ENCODE peak calls at places on chromosomes 2 and 18, in four cellular contexts. R is endodermal cell, Q is tibial artery, D is DND-41. F is an unnamed sample. For H3K9me3 and H3K4me1, the result is how much of the 10 kb centered on the place peaks cover.

GRCh38 chr2:100243671-100244030 is 78.7 kb downstream of the LONRF2 start:
- DNase-seq in R (peak), D (no peak), Q (no peak), F (no peak)

GRCh38 chr18:22485808-22486244 is 68.1 kb upstream of the CTAGE1 start:
- DNase-seq in Q (no peak), R (no peak), D (no peak), F (peak)

GRCh38 chr2:230347659-230348305 is 20.8 kb downstream of the SP140L start:
- DNase-seq in D (no peak), R (no peak), Q (no peak), F (peak)

GRCh38 chr2:98394595-98395153 is 48.4 kb downstream of the CNGA3 start:
- DNase-seq in Q (no peak), D (no peak), R (peak), F (peak)

GRCh38 chr2:28608061-28608828 is 112.4 kb downstream of the PLB1 start:
- DNase-seq in R (no peak), Q (no peak), D (no peak), F (no peak)

GRCh38 chr2:205656426-205656795 is 25.9 kb upstream of the NRP2 start:
- DNase-seq in D (no peak), R (no peak), Q (no peak), F (no peak)

GRCh38 chr2:67982956-67983355 is 79.8 kb downstream of the C1D start:
- DNase-seq in D (no peak), Q (no peak), R (no peak), F (peak)

GRCh38 chr18:25503567-25504081 is 151.7 kb upstream of the ZNF521 start:
- DNase-seq in R (peak), Q (peak), D (no peak), F (peak)

GRCh38 chr2:38138419-38138818 is 62.5 kb upstream of the CYP1B1 start:
- DNase-seq in D (no peak), R (no peak), Q (no peak), F (no peak)

GRCh38 chr2:2845267-2845666 is 514.2 kb upstream of the MYT1L start:
- DNase-seq in Q (peak), D (no peak), R (no peak), F (no peak)
- H3K9me3 ChIP-seq in Q (under half), D (under half), R (under half), F (under half)

DNA sequence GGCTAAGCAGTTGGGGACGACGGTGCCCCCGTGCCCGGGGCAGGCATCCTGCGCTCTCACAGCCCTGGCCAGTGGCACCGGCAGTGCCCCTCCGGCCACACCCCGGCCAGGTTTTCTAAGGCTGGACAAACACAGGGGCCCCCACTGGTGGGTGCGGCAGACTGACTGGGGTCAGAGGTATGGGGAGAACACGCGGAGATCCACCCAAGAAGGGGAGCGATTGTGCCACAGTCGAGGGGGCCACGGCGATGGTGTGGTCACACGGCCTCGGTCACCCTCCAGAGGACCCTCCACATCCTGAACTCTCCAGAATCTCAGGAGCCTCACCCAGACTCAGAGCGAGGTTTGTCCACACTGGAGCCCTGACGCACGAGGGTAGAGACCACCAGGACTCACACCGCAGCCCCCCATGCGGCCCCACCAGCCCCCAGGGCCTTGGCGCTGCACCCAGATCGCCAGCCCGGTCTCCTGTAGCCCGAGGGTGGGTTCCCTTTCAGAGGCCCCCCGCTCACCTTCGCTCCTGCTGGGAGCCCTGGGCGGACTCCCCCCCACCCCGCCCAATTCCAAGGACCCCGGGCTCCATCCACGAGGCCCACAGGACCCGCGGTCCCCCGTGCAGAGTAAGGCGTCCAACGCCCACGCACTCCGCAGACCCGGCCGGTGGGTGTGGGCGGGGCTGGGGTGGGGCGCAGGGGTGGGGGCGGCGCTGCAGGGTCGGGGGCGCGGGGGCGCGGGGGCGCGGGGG is 15.2 kb downstream of the PDCD1 start:
- DNase-seq in D (no peak), Q (no peak), R (peak), F (no peak)
- H3K4me1 ChIP-seq in D (under half), Q (under half), R (under half), F (under half)

DNA sequence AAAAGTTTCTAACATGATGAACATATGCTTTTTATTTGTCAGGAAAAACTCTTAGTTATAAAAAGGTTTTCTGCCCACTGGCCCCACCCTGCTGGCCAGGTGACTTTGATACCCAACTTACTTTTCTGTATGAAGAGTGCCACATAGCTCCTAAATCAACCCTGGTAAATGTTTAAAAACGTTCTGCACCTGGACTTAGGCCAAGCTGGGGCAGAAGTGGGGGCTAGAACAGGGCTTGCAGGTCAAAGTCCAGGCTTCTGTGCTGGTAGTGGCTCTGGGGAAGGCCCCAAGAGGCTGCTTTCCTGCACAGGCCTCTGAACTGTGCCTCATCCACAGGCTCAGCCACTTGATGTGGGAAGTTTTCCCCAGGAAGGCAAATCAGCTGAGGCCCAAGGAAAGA is 171.7 kb downstream of the ANKRD30B start:
- DNase-seq in D (no peak), Q (no peak), R (no peak), F (no peak)
- H3K9me3 ChIP-seq in D (under half), Q (under half), R (half or more), F (under half)

GRCh38 chr2:197071213-197071612 is 144.7 kb upstream of the PGAP1 start:
- DNase-seq in Q (no peak), R (no peak), D (no peak), F (no peak)
- H3K4me1 ChIP-seq in Q (under half), R (under half), D (half or more), F (under half)